ENCODE peak calls at places on chromosomes 16 and 17, in four cellular contexts. I, W, D and G are unnamed samples.

GRCh38 chr16:67873435-67874146 is 739 bp downstream of the EDC4 start:
- DNase-seq in I (no peak), W (no peak), D (no peak), G (peak)

GRCh38 chr17:44820631-44821196 is 9.4 kb downstream of the GJC1 start:
- DNase-seq in I (no peak), D (no peak), W (no peak), G (peak)

GRCh38 chr16:49884033-49884707 is 28.3 kb upstream of the ZNF423 start:
- DNase-seq in I (no peak), D (no peak), W (no peak), G (peak)

GRCh38 chr16:70364399-70364798 is 17.7 kb downstream of the DDX19A start:
- DNase-seq in W (no peak), D (no peak), I (no peak), G (no peak)

GRCh38 chr17:6796017-6796886 is 20.2 kb downstream of the FBXO39 start:
- DNase-seq in D (no peak), I (no peak), W (no peak), G (no peak)

GRCh38 chr16:85057212-85057889 is 29.8 kb downstream of the KIAA0513 start:
- DNase-seq in W (no peak), D (no peak), I (no peak), G (no peak)

GRCh38 chr17:63780507-63780906 is 6.5 kb downstream of the DDX42 start:
- DNase-seq in I (no peak), D (no peak), W (no peak), G (no peak)

GRCh38 chr16:35510701-35511100 is 2051.3 kb downstream of the TP53TG3F start:
- DNase-seq in I (no peak), W (no peak), D (no peak), G (no peak)

GRCh38 chr16:8763899-8764298 is 33.5 kb downstream of the TMEM186 start:
- DNase-seq in W (no peak), I (no peak), D (no peak), G (no peak)

GRCh38 chr16:14528306-14528948 is 101.6 kb downstream of the PARN start:
- DNase-seq in I (no peak), D (no peak), W (no peak), G (no peak)

GRCh38 chr17:81322271-81323082 is 27.4 kb upstream of the SLC38A10 start:
- DNase-seq in D (no peak), I (peak), W (no peak), G (no peak)

GRCh38 chr16:69469807-69470561 is 45.6 kb downstream of the CYB5B start:
- DNase-seq in I (peak), W (no peak), D (no peak), G (no peak)

GRCh38 chr17:60545465-60546191 is 19.6 kb upstream of the APPBP2 start:
- DNase-seq in I (no peak), W (no peak), D (no peak), G (no peak)